ENCODE peak calls at places on chromosome 7, in ten cellular contexts. U is PC-3, L is tibial artery, S is left lung, X is ascending aorta, Z is PC-9, R is sigmoid colon, T is hepatocyte, J is uterus, F is prostate gland. E is an unnamed sample. For H3K4me1, the result is how much of the 10 kb centered on the place peaks cover.

GRCh38 chr7:43591551-43592180 is 8.8 kb downstream of the STK17A start:
- DNase-seq in L (no peak), S (no peak), X (no peak), T (no peak), Z (peak), R (no peak), J (no peak), U (peak), F (no peak), E (no peak)

GRCh38 chr7:80330434-80330833 is 181.4 kb downstream of the GNAT3 start:
- DNase-seq in U (no peak), Z (no peak), T (no peak), J (no peak), R (no peak), F (no peak), S (no peak), L (no peak), X (no peak), E (no peak)

GRCh38 chr7:126635545-126635944 is 617.2 kb downstream of the GRM8 start:
- DNase-seq in Z (no peak), F (no peak), U (no peak), J (no peak), T (no peak), R (no peak), X (no peak), S (no peak), L (no peak), E (no peak)

GRCh38 chr7:73428697-73429005 is 4.9 kb upstream of the FZD9 start:
- DNase-seq in T (no peak), L (no peak), U (no peak), J (no peak), Z (no peak), F (no peak), X (no peak), R (no peak), S (no peak), E (no peak)

GRCh38 chr7:70833726-70834125 is 298.2 kb upstream of the GALNT17 start:
- DNase-seq in T (no peak), L (no peak), U (peak), J (no peak), X (no peak), F (no peak), Z (no peak), R (no peak), S (no peak), E (no peak)

GRCh38 chr7:69228212-69228811 is 370.0 kb upstream of the AUTS2 start:
- DNase-seq in L (no peak), Z (no peak), R (no peak), T (no peak), X (no peak), U (no peak), J (no peak), S (no peak), F (no peak), E (no peak)

GRCh38 chr7:100162874-100163533 is 4.5 kb upstream of the TRAPPC14 start:
- DNase-seq in R (no peak), L (no peak), Z (peak), S (no peak), J (no peak), T (peak), X (no peak), U (peak), F (no peak), E (peak)

GRCh38 chr7:128176696-128177095 is 64.4 kb upstream of the LEP start:
- DNase-seq in L (no peak), F (no peak), U (peak), J (no peak), S (no peak), R (no peak), X (no peak), T (no peak), Z (peak), E (no peak)

GRCh38 chr7:129782257-129783096 is 170.3 kb downstream of the UBE2H start:
- DNase-seq in S (no peak), R (no peak), J (no peak), L (no peak), Z (peak), X (no peak), F (no peak), T (no peak), U (no peak), E (peak)

GRCh38 chr7:64574481-64575159 is 11.7 kb upstream of the ZNF680 start:
- DNase-seq in F (no peak), R (no peak), T (no peak), S (no peak), Z (peak), J (no peak), U (no peak), L (peak), X (no peak), E (no peak)
- H3K4me3 ChIP-seq in F (peak), R (peak), T (no peak), S (peak), Z (peak), J (peak), U (no peak), L (peak), X (peak), E (peak)

DNA sequence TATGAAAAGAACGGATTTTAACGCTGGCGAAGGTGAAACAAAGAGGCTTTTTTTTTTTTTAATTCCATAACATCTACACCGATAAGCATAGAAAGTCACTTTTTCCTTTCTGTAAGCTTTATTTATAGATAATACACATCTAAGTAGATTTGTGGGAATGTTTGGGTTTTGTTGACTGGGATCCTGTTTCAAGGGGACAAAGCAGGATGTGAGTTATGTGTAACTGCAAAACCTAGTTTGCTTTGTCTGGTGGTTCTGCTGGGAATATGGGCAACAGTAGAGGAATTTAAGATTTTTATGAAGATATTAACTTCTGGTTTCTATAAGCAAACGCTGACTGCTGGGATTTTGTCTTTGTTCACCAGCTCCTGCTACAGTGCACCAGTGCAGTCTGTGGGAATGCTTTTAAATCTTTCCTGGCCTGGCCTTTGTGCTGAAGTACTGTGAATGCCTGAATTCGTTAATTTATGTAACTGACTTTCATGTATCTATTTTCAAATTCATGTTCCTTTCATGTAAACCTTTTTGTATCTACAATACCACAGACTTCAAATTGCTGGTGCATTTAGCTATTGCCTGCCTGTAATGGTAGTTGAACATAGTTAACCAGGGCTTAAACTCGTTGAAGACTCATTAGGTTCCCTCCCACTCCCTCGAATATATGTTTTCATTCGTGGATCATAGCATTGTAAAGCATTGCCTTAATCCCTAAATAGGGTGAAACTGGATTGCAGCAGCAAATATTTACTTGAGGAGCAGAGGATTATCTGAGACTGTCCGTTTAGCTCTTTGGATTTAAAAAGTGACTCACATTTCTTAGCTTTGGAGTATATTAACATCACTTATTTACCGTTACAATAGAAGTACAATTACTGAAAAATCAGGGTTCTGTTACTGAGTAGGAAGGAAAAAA is 1.5 kb downstream of the KLHL7 start:
- DNase-seq in F (no peak), R (no peak), S (no peak), U (peak), T (peak), L (no peak), J (no peak), Z (no peak), X (no peak), E (no peak)
- TF ChIP-seq CTCF in F (no peak), R (no peak), S (no peak), U (no peak), T (no peak), L (no peak), J (no peak), Z (no peak), X (no peak), E (no peak)

GRCh38 chr7:2479276-2480070 is 3.3 kb upstream of the GRIFIN start:
- DNase-seq in J (no peak), R (no peak), X (no peak), F (no peak), T (no peak), Z (peak), L (no peak), S (peak), U (no peak), E (no peak)
- H3K4me1 ChIP-seq in J (under half), R (under half), X (under half), F (under half), T (under half), Z (under half), L (under half), S (under half), U (under half), E (under half)

GRCh38 chr7:876972-877311 is 588 bp downstream of the GET4 start:
- DNase-seq in F (no peak), T (no peak), L (peak), X (no peak), R (peak), U (peak), J (peak), S (no peak), Z (peak), E (no peak)
- H3K4me3 ChIP-seq in F (peak), T (peak), L (peak), X (peak), R (peak), U (peak), J (peak), S (peak), Z (peak), E (peak)

GRCh38 chr7:151310578-151310977 is 31.0 kb upstream of the NUB1 start:
- DNase-seq in T (peak), X (no peak), L (no peak), Z (peak), R (no peak), J (no peak), U (peak), S (no peak), F (no peak), E (no peak)

GRCh38 chr7:151312831-151313809 is 28.5 kb upstream of the NUB1 start:
- DNase-seq in T (no peak), S (no peak), R (no peak), F (no peak), Z (no peak), X (no peak), J (no peak), L (no peak), U (no peak), E (no peak)

GRCh38 chr7:151309306-151309705 is 32.3 kb upstream of the NUB1 start:
- DNase-seq in U (no peak), T (no peak), Z (no peak), R (no peak), L (no peak), X (no peak), F (no peak), J (no peak), S (no peak), E (no peak)

GRCh38 chr7:151312356-151312755 is 29.3 kb upstream of the NUB1 start:
- DNase-seq in T (no peak), S (no peak), Z (no peak), F (no peak), J (no peak), X (no peak), R (no peak), U (no peak), L (no peak), E (no peak)

DNA sequence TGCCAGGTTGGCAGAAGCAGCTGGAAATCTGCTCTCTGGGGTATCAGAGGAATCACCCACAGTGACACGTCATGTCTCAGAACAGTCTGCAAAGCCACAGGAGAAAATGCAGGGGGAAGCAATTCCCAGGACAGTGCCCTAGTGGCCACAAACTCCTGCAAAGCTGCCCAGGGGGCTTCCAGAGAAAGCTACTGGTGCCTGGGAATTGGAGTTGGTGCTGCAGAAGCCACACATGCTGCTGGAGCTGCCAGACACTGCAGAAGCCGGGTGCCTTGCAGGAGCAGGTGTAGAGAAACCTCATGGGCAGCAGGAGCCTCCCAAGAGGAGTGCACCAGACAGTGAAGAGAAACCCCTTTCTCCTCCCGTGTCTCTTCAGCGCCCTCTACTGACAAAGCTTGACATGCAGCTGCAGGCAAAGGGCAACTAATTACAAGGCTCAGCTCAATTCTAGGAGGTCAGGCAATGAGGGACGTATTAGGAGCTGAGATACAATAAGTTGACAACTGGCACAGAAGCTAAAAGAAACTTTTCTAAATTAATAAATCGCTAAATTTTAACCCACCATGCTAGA is 30.2 kb upstream of the NUB1 start:
- DNase-seq in X (no peak), Z (no peak), S (no peak), L (no peak), F (no peak), T (no peak), J (no peak), U (peak), R (no peak), E (no peak)
- TF ChIP-seq CTCF in X (no peak), Z (peak), S (peak), L (no peak), F (no peak), T (peak), J (no peak), U (peak), R (no peak), E (no peak)

GRCh38 chr7:32869716-32870115 is 21.8 kb downstream of the KBTBD2 start:
- DNase-seq in R (no peak), J (no peak), T (no peak), L (no peak), X (no peak), Z (no peak), U (no peak), F (no peak), S (no peak), E (no peak)

GRCh38 chr7:32868116-32868515 is 23.4 kb downstream of the KBTBD2 start:
- DNase-seq in S (no peak), J (no peak), L (no peak), F (no peak), T (no peak), Z (no peak), R (no peak), X (no peak), U (no peak), E (no peak)

GRCh38 chr7:32870298-32870697 is 21.3 kb downstream of the KBTBD2 start:
- DNase-seq in Z (no peak), T (no peak), R (no peak), L (no peak), U (no peak), S (no peak), X (no peak), F (no peak), J (no peak), E (no peak)

GRCh38 chr7:32871624-32872371 is 19.8 kb downstream of the KBTBD2 start:
- DNase-seq in U (no peak), X (no peak), S (no peak), T (no peak), F (no peak), J (no peak), R (no peak), Z (no peak), L (no peak), E (no peak)

GRCh38 chr7:32872421-32872820 is 19.1 kb downstream of the KBTBD2 start:
- DNase-seq in T (no peak), Z (no peak), X (no peak), U (no peak), R (no peak), J (no peak), F (no peak), S (no peak), L (no peak), E (no peak)
- H3K4me1 ChIP-seq in T (under half), Z (under half), X (under half), U (under half), R (under half), J (under half), F (under half), S (under half), L (under half), E (under half)

GRCh38 chr7:120947980-120948379 is 2.6 kb upstream of the ING3 start:
- DNase-seq in R (no peak), J (no peak), Z (no peak), L (no peak), U (no peak), T (no peak), S (no peak), F (no peak), X (no peak), E (no peak)

GRCh38 chr7:120950026-120950538 is 495 bp upstream of the ING3 start:
- DNase-seq in S (no peak), Z (no peak), X (no peak), T (no peak), L (no peak), R (no peak), F (no peak), U (no peak), J (no peak), E (no peak)

GRCh38 chr7:120951309-120951706 is 731 bp downstream of the ING3 start:
- DNase-seq in S (no peak), F (no peak), X (no peak), U (no peak), J (no peak), T (no peak), R (no peak), L (no peak), Z (no peak), E (no peak)

GRCh38 chr7:120950539-120951308 is at the start of gene ING3:
- DNase-seq in R (peak), L (peak), T (peak), Z (peak), S (peak), U (peak), X (peak), J (peak), F (peak), E (peak)

DNA sequence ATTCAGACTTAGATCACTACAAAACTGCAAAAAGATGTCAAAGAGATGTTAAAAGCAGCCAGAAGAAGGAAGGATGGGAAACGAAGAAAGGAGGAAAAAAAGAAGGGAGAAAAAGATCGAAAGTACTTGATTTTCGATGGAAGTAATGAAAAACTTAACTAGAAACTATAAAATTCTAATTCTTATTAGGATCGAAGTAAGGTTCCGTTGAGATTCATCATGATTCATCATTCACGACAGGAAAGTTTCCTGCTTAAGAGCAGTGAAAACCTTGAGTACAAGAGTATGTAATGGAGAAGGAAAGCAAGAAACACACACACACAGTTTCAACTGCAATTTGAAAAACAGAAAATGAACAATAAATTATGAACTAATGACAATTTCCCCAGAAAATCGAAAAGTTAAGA is 1.2 kb upstream of the ING3 start:
- DNase-seq in Z (no peak), S (no peak), L (no peak), R (no peak), X (no peak), J (no peak), T (no peak), F (no peak), U (peak), E (no peak)
- H3K4me3 ChIP-seq in Z (peak), S (no peak), L (peak), R (peak), X (peak), J (peak), T (no peak), F (no peak), U (peak), E (peak)